ENCODE peak calls at places on chromosomes 5 and 9, in four cellular contexts. R, T, Z and O are unnamed samples.

GRCh38 chr5:68287976-68288755 is 72.6 kb downstream of the PIK3R1 start:
- DNase-seq in R (no peak), T (peak), Z (peak), O (peak)

GRCh38 chr5:155867531-155868088 is 459.4 kb upstream of the SGCD start:
- DNase-seq in R (no peak), T (no peak), Z (no peak), O (no peak)

GRCh38 chr5:150503977-150504620 is 3.8 kb upstream of the NDST1 start:
- DNase-seq in R (no peak), T (no peak), Z (no peak), O (no peak)

GRCh38 chr9:27430754-27431540 is 93.1 kb upstream of the IFNK start:
- DNase-seq in R (no peak), T (no peak), Z (no peak), O (no peak)

GRCh38 chr9:109013678-109014145 is 413 bp upstream of the CTNNAL1 start:
- DNase-seq in R (no peak), T (no peak), Z (no peak), O (no peak)

GRCh38 chr5:102223542-102224444 is 72.3 kb downstream of the SLCO4C1 start:
- DNase-seq in R (no peak), T (peak), Z (no peak), O (no peak)

GRCh38 chr9:137232101-137232500 is 1.4 kb downstream of the SLC34A3 start:
- DNase-seq in R (no peak), T (no peak), Z (no peak), O (no peak)

GRCh38 chr5:134125195-134126015 is 10.9 kb downstream of the TCF7 start:
- DNase-seq in R (no peak), T (no peak), Z (no peak), O (no peak)

GRCh38 chr5:133340822-133341221 is 271.5 kb downstream of the FSTL4 start:
- DNase-seq in R (no peak), T (no peak), Z (peak), O (no peak)

GRCh38 chr9:89139450-89139849 is 39.2 kb downstream of the SHC3 start:
- DNase-seq in R (no peak), T (no peak), Z (no peak), O (no peak)

GRCh38 chr9:108836771-108837170 is 19.0 kb downstream of the ACTL7B start:
- DNase-seq in R (no peak), T (no peak), Z (no peak), O (no peak)

GRCh38 chr9:97518909-97519307 is 17.4 kb downstream of the TMOD1 start:
- DNase-seq in R (no peak), T (peak), Z (no peak), O (no peak)

GRCh38 chr9:136657975-136658848 is 4.5 kb upstream of the EGFL7 start:
- DNase-seq in R (no peak), T (no peak), Z (no peak), O (no peak)

GRCh38 chr9:33147770-33148169 is 19.4 kb downstream of the B4GALT1 start:
- DNase-seq in R (peak), T (no peak), Z (no peak), O (no peak)

GRCh38 chr9:130766904-130767262 is 68.2 kb upstream of the ABL1 start:
- DNase-seq in R (no peak), T (no peak), Z (no peak), O (no peak)

GRCh38 chr5:14379739-14380497 is 201.7 kb upstream of the OTULINL start:
- DNase-seq in R (no peak), T (no peak), Z (peak), O (no peak)

GRCh38 chr5:158841481-158841880 is 258.2 kb downstream of the EBF1 start:
- DNase-seq in R (no peak), T (no peak), Z (no peak), O (no peak)

GRCh38 chr5:54404568-54404967 is 50.9 kb upstream of the HSPB3 start:
- DNase-seq in R (no peak), T (no peak), Z (no peak), O (no peak)

GRCh38 chr9:135023389-135023788 is 64.1 kb upstream of the OLFM1 start:
- DNase-seq in R (no peak), T (no peak), Z (no peak), O (no peak)

GRCh38 chr5:115189866-115190265 is 20.2 kb upstream of the TRIM36 start:
- DNase-seq in R (no peak), T (no peak), Z (no peak), O (no peak)

GRCh38 chr5:41399840-41400239 is 110.6 kb downstream of the PLCXD3 start:
- DNase-seq in R (no peak), T (no peak), Z (no peak), O (no peak)

GRCh38 chr9:93086445-93087224 is 9.4 kb upstream of the CARD19 start:
- DNase-seq in R (no peak), T (no peak), Z (no peak), O (no peak)

GRCh38 chr5:151580858-151581257 is 10.3 kb downstream of the FAT2 start:
- DNase-seq in R (no peak), T (no peak), Z (no peak), O (no peak)

GRCh38 chr5:77560677-77561263 is 68.7 kb upstream of the WDR41 start:
- DNase-seq in R (no peak), T (peak), Z (no peak), O (no peak)

GRCh38 chr9:76572205-76572550 is 113.2 kb downstream of the GCNT1 start:
- DNase-seq in R (no peak), T (no peak), Z (no peak), O (no peak)

GRCh38 chr5:2207966-2208544 is 325.3 kb upstream of the IRX4 start:
- DNase-seq in R (no peak), T (peak), Z (peak), O (peak)

GRCh38 chr5:135060021-135060420 is 26.0 kb upstream of the PITX1 start:
- DNase-seq in R (no peak), T (no peak), Z (no peak), O (no peak)

GRCh38 chr5:146484714-146485391 is 31.1 kb downstream of the GPR151 start:
- DNase-seq in R (no peak), T (no peak), Z (no peak), O (no peak)

GRCh38 chr5:179146277-179146676 is 86.1 kb downstream of the ZNF354C start:
- DNase-seq in R (no peak), T (no peak), Z (no peak), O (no peak)

GRCh38 chr5:65832603-65833228 is 93.7 kb upstream of the ERBIN start:
- DNase-seq in R (no peak), T (no peak), Z (no peak), O (no peak)

GRCh38 chr9:36132081-36132480 is 4.5 kb upstream of the GLIPR2 start:
- DNase-seq in R (no peak), T (no peak), Z (no peak), O (no peak)

GRCh38 chr9:110828148-110828730 is 159.6 kb downstream of the MUSK start:
- DNase-seq in R (no peak), T (no peak), Z (no peak), O (no peak)

GRCh38 chr5:112216140-112216539 is 202.9 kb downstream of the EPB41L4A start:
- DNase-seq in R (no peak), T (no peak), Z (no peak), O (no peak)

GRCh38 chr5:136364307-136364706 is 1.0 kb downstream of the TRPC7 start:
- DNase-seq in R (no peak), T (peak), Z (no peak), O (no peak)
- TF ChIP-seq CTCF in R (no peak), T (peak), Z (peak), O (peak)

GRCh38 chr9:91884746-91885687 is 65.0 kb downstream of the ROR2 start:
- DNase-seq in R (no peak), T (no peak), Z (no peak), O (peak)

GRCh38 chr9:91880378-91880972 is 69.6 kb downstream of the ROR2 start:
- DNase-seq in R (no peak), T (no peak), Z (no peak), O (no peak)

GRCh38 chr9:91883503-91883902 is 66.5 kb downstream of the ROR2 start:
- DNase-seq in R (no peak), T (no peak), Z (no peak), O (no peak)

GRCh38 chr9:91884153-91884552 is 65.9 kb downstream of the ROR2 start:
- DNase-seq in R (no peak), T (no peak), Z (no peak), O (no peak)

DNA sequence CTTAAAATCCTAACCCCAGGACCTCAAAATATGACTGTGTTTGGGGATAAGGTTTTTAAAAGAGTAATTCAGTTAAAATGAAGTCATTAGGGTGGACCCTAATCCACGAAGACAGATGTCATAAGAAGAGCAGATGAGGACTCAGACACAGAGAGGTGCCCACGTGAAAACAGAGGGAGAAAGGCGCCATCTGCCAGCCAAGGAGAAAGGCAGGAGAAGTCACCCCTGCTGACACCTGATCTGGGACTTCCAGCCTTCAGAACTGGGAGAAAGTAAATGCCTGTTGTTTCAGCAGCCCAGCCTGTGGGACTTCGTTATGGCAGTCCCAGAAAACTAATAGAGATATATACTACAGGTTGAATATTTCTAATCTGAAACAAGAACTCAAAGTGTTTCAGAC is 67.4 kb downstream of the ROR2 start:
- DNase-seq in R (no peak), T (no peak), Z (no peak), O (no peak)
- TF ChIP-seq CTCF in R (no peak), T (no peak), Z (no peak), O (no peak)

GRCh38 chr9:37395229-37395628 is 27.3 kb upstream of the GRHPR start:
- DNase-seq in R (no peak), T (no peak), Z (no peak), O (no peak)

GRCh38 chr9:37386988-37387387 is 35.5 kb upstream of the GRHPR start:
- DNase-seq in R (no peak), T (no peak), Z (no peak), O (no peak)

GRCh38 chr9:37395663-37396062 is 26.8 kb upstream of the GRHPR start:
- DNase-seq in R (no peak), T (no peak), Z (no peak), O (no peak)

GRCh38 chr9:37392272-37392671 is 30.2 kb upstream of the GRHPR start:
- DNase-seq in R (no peak), T (no peak), Z (no peak), O (no peak)

GRCh38 chr9:37390759-37391158 is 31.7 kb upstream of the GRHPR start:
- DNase-seq in R (no peak), T (peak), Z (peak), O (no peak)
- TF ChIP-seq CTCF in R (no peak), T (peak), Z (peak), O (peak)

DNA sequence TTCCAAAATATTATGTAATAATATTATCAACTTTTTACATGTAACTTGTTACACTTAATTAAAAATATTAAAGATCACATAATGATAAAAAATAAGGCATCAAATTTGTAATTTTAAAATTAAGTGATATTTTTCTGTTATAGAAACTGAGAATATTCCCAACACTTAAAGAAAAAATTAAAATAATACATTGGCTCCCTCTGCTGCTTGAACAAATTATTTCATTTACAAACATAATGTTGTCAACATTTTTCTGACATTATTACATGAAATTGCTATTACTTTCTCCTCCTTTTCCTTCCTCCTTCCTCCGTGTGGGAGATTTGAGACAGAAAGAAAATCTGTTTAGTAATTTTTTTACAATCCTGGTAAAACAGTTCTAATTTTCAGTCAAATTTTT is 42.3 kb downstream of the RNF180 start:
- DNase-seq in R (no peak), T (peak), Z (no peak), O (no peak)
- TF ChIP-seq CTCF in R (no peak), T (peak), Z (no peak), O (peak)

GRCh38 chr5:37490411-37490810 is 111.3 kb downstream of the WDR70 start:
- DNase-seq in R (no peak), T (no peak), Z (no peak), O (no peak)
- TF ChIP-seq CTCF in R (no peak), T (no peak), Z (no peak), O (no peak)